ENCODE peak calls at places on chromosomes 11 and 22, in nine cellular contexts. P is aorta; X is effector memory CD8-positive, alpha-beta T cell; M is NK-92 treated with Interleukin-12 subunit alpha and Interleukin-12 subunit beta, amount 100 ng/mL, for 24 hours; I is stimulated activated CD4-positive, alpha-beta T cell treated with anti-CD3 and anti-CD28 coated beads, Interleukin-2, amount 100 ng/mL, for 48 hours; C is T-helper 2 cell; E is T-helper 9 cell; Z is A172; H is HL-60. K is an unnamed sample.

GRCh38 chr11:119422505-119423416 is at the start of gene THY1:
- DNase-seq in M (no peak), X (no peak), P (peak; percentile 45), E (no peak), I (no peak), C (no peak), H (no peak), Z (peak; percentile 47), K (no peak)

GRCh38 chr11:64604458-64605247 is 13.6 kb downstream of the SLC22A12 start:
- DNase-seq in Z (no peak), E (no peak), H (no peak), M (no peak), X (no peak), I (no peak), C (no peak), P (no peak), K (no peak)

GRCh38 chr11:1113405-1114201 is 38.9 kb downstream of the MUC2 start:
- DNase-seq in H (no peak), P (peak; percentile 47), C (no peak), E (no peak), X (no peak), I (no peak), Z (no peak), M (no peak), K (no peak)

GRCh38 chr11:61377461-61378160 is 14.8 kb upstream of the TMEM216 start:
- DNase-seq in I (no peak), H (no peak), Z (no peak), M (no peak), X (no peak), E (no peak), C (no peak), P (no peak), K (no peak)

GRCh38 chr22:48748113-48748859 is 1079.4 kb downstream of the BRD1 start:
- DNase-seq in M (no peak), Z (no peak), X (no peak), P (no peak), C (no peak), H (no peak), I (no peak), E (no peak), K (no peak)

GRCh38 chr11:68589817-68590216 is 94.5 kb upstream of the GAL start:
- DNase-seq in C (no peak), I (no peak), Z (no peak), X (no peak), E (no peak), H (no peak), P (no peak), M (no peak), K (no peak)

GRCh38 chr11:66600219-66600923 is 7.4 kb downstream of the CCS start:
- DNase-seq in X (no peak), E (no peak), Z (no peak), H (peak; percentile 34), P (no peak), C (no peak), M (no peak), I (no peak), K (no peak)

GRCh38 chr11:6630632-6631291 is 11.5 kb upstream of the TPP1 start:
- DNase-seq in H (no peak), M (no peak), Z (no peak), E (no peak), I (no peak), C (no peak), P (no peak), X (no peak), K (no peak)

GRCh38 chr11:131591051-131591461 is 220.6 kb downstream of the NTM start:
- DNase-seq in P (no peak), I (no peak), X (no peak), M (no peak), Z (no peak), C (no peak), H (no peak), E (no peak), K (no peak)

GRCh38 chr11:110761994-110762393 is 49.8 kb upstream of the ARHGAP20 start:
- DNase-seq in Z (no peak), E (no peak), H (no peak), P (no peak), I (no peak), M (no peak), C (no peak), X (no peak), K (no peak)

GRCh38 chr11:116357769-116358544 is 414.8 kb downstream of the BUD13 start:
- DNase-seq in Z (no peak), M (no peak), C (no peak), H (no peak), E (no peak), X (no peak), I (peak; percentile 1), P (peak; percentile 51), K (no peak)

GRCh38 chr11:117424781-117425180 is 97.1 kb downstream of the CEP164 start:
- DNase-seq in C (no peak), E (no peak), X (no peak), P (no peak), Z (no peak), I (no peak), M (no peak), H (no peak), K (no peak)

GRCh38 chr11:26947379-26947844 is 46.5 kb upstream of the FIBIN start:
- DNase-seq in E (no peak), Z (peak; percentile 57), C (no peak), X (no peak), I (no peak), M (no peak), P (peak; percentile 64), H (no peak), K (no peak)

GRCh38 chr11:7892059-7892699 is 38.9 kb downstream of the OR10A6 start:
- DNase-seq in I (no peak), E (no peak), M (no peak), H (no peak), C (no peak), X (no peak), Z (peak; percentile 34), P (no peak), K (no peak)

GRCh38 chr11:11569936-11570491 is 51.8 kb downstream of the GALNT18 start:
- DNase-seq in H (no peak), E (no peak), C (no peak), Z (peak; percentile 33), X (no peak), I (no peak), P (peak; percentile 89), M (no peak), K (no peak)

GRCh38 chr22:24315367-24315781 is 44.7 kb downstream of the SPECC1L start:
- DNase-seq in X (no peak), E (no peak), M (no peak), H (no peak), I (no peak), P (no peak), C (no peak), Z (no peak), K (no peak)

GRCh38 chr11:73252577-73253191 is 19.5 kb upstream of the P2RY6 start:
- DNase-seq in Z (no peak), X (no peak), C (no peak), M (no peak), H (peak; percentile 49), P (no peak), I (no peak), E (no peak), K (peak; percentile 54)

GRCh38 chr22:48566741-48567140 is 1260.9 kb downstream of the BRD1 start:
- DNase-seq in P (no peak), I (no peak), X (no peak), C (no peak), E (no peak), M (no peak), H (no peak), Z (peak; percentile 41), K (no peak)

GRCh38 chr11:46277313-46277622 is 194 bp upstream of the CREB3L1 start:
- DNase-seq in P (no peak), M (no peak), Z (peak; percentile 65), H (no peak), X (no peak), I (no peak), C (no peak), E (no peak), K (no peak)

GRCh38 chr22:46971776-46972150 is 209.3 kb downstream of the TBC1D22A start:
- DNase-seq in Z (no peak), E (no peak), I (no peak), P (no peak), M (no peak), C (no peak), X (no peak), H (no peak), K (no peak)

GRCh38 chr11:128054323-128054910 is 532.9 kb downstream of the ETS1 start:
- DNase-seq in C (no peak), I (no peak), X (no peak), Z (no peak), M (no peak), H (no peak), P (no peak), E (no peak), K (no peak)

K was measured in GDM1.